ENCODE peak calls at places on chromosomes 13 and 19, in six cellular contexts. J is colonic mucosa; T is HepG2; E is hepatocyte; D is CD8-positive, alpha-beta T cell; L is OCI-LY7. R is an unnamed sample.

GRCh38 chr19:40521276-40521675 is 54.5 kb downstream of the SPTBN4 start:
- DNase-seq in L (peak; percentile 38), D (no peak), E (no peak), T (peak; percentile 39), J (no peak), R (no peak)

GRCh38 chr19:17871878-17872250 is at the start of gene SLC5A5:
- DNase-seq in T (no peak), D (no peak), L (no peak), J (no peak), E (no peak), R (no peak)

GRCh38 chr13:99935772-99936171 is 35.8 kb downstream of the ZIC5 start:
- DNase-seq in T (no peak), J (no peak), E (no peak), L (no peak), D (no peak), R (no peak)

GRCh38 chr19:44671400-44671799 is at the start of gene CEACAM19:
- DNase-seq in E (no peak), D (no peak), J (no peak), T (no peak), L (no peak), R (no peak)

GRCh38 chr19:28701491-28701890 is 511.5 kb downstream of the UQCRFS1 start:
- DNase-seq in D (no peak), L (no peak), T (no peak), J (no peak), E (no peak), R (no peak)

GRCh38 chr19:43643326-43643725 is 3.7 kb upstream of the CADM4 start:
- DNase-seq in J (no peak), E (no peak), D (no peak), L (no peak), T (no peak), R (no peak)

GRCh38 chr13:24002206-24002815 is 105.0 kb upstream of the C1QTNF9B start:
- DNase-seq in L (no peak), T (no peak), J (no peak), E (no peak), D (no peak), R (no peak)

GRCh38 chr19:35977446-35978222 is 17.4 kb upstream of the SDHAF1 start:
- DNase-seq in J (no peak), L (peak; percentile 73), T (peak; percentile 53), D (peak; percentile 39), E (no peak), R (no peak)

GRCh38 chr13:100610399-100611347 is 22.1 kb upstream of the GGACT start:
- DNase-seq in J (no peak), D (no peak), L (peak; percentile 37), E (no peak), T (no peak), R (no peak)

GRCh38 chr13:109840201-109840892 is 54.0 kb upstream of the IRS2 start:
- DNase-seq in L (no peak), D (no peak), T (no peak), E (no peak), J (no peak), R (no peak)

GRCh38 chr13:50916701-50917184 is 7.2 kb downstream of the RNASEH2B start:
- DNase-seq in E (no peak), L (peak; percentile 84), D (no peak), J (peak; percentile 28), T (no peak), R (no peak)

GRCh38 chr19:45848922-45849321 is 14.0 kb downstream of the SYMPK start:
- DNase-seq in L (peak; percentile 11), J (no peak), T (peak; percentile 14), E (no peak), D (no peak), R (no peak)

GRCh38 chr19:44613295-44614168 is at the start of gene IGSF23:
- DNase-seq in T (peak; percentile 86), D (no peak), L (no peak), E (peak; percentile 63), J (peak; percentile 69), R (no peak)

GRCh38 chr13:32587774-32588165 is 1.5 kb downstream of the PDS5B start:
- DNase-seq in J (no peak), L (no peak), E (no peak), T (peak; percentile 9), D (no peak), R (no peak)

GRCh38 chr19:48341006-48341405 is 15.7 kb downstream of the EMP3 start:
- DNase-seq in D (no peak), J (no peak), T (no peak), L (no peak), E (no peak), R (no peak)

GRCh38 chr13:33057019-33057785 is 41.0 kb downstream of the KL start:
- DNase-seq in J (no peak), T (peak; percentile 29), D (no peak), L (peak; percentile 4), E (no peak), R (no peak)

GRCh38 chr19:6947745-6948144 is 60.4 kb downstream of the ADGRE1 start:
- DNase-seq in D (no peak), L (no peak), J (no peak), E (no peak), T (peak; percentile 3), R (no peak)

GRCh38 chr13:31209172-31209818 is 9.5 kb downstream of the B3GLCT start:
- DNase-seq in T (no peak), L (no peak), D (peak; percentile 30), J (no peak), E (peak; percentile 43), R (no peak)

GRCh38 chr19:1567116-1567847 is 843 bp downstream of the MEX3D start:
- DNase-seq in L (no peak), J (peak; percentile 36), D (no peak), T (no peak), E (peak; percentile 71), R (no peak)

GRCh38 chr19:12580180-12580694 is 29.0 kb upstream of the ZNF564 start:
- DNase-seq in E (no peak), D (no peak), T (peak; percentile 78), L (no peak), J (no peak), R (no peak)

GRCh38 chr13:20016649-20017364 is 58.3 kb downstream of the ZMYM2 start:
- DNase-seq in T (no peak), D (no peak), L (no peak), J (no peak), E (no peak), R (no peak)

GRCh38 chr13:113267642-113268405 is 29.2 kb upstream of the LAMP1 start:
- DNase-seq in D (no peak), J (no peak), L (no peak), T (no peak), E (no peak), R (no peak)

GRCh38 chr19:52343548-52343947 is 7.5 kb downstream of the ZNF610 start:
- DNase-seq in E (peak; percentile 75), T (peak; percentile 15), J (peak; percentile 25), D (peak; percentile 53), L (peak; percentile 79), R (no peak)

GRCh38 chr13:58190578-58190977 is 559.0 kb downstream of the PCDH17 start:
- DNase-seq in D (no peak), L (no peak), T (no peak), E (no peak), J (no peak), R (no peak)

GRCh38 chr13:113013303-113013702 is 44.3 kb downstream of the MCF2L start:
- DNase-seq in E (peak; percentile 52), J (no peak), T (no peak), D (no peak), L (no peak), R (no peak)

GRCh38 chr19:12325690-12326089 is 7.7 kb downstream of the ZNF563 start:
- DNase-seq in T (peak; percentile 75), J (no peak), L (no peak), E (no peak), D (no peak), R (no peak)

GRCh38 chr13:85497652-85498051 is 301.6 kb downstream of the SLITRK6 start:
- DNase-seq in J (no peak), D (no peak), L (no peak), T (no peak), E (no peak), R (no peak)

GRCh38 chr19:10706990-10707389 is 5.8 kb downstream of the QTRT1 start:
- DNase-seq in L (no peak), D (no peak), T (peak; percentile 36), E (peak; percentile 49), J (no peak), R (no peak)
- H3K9me3 ChIP-seq in L (no peaks in the 10 kb centered on the region), D (no peaks in the 10 kb centered on the region), T (no peaks in the 10 kb centered on the region), E (no peaks in the 10 kb centered on the region), J (no peaks in the 10 kb centered on the region), R (no peaks in the 10 kb centered on the region)

DNA sequence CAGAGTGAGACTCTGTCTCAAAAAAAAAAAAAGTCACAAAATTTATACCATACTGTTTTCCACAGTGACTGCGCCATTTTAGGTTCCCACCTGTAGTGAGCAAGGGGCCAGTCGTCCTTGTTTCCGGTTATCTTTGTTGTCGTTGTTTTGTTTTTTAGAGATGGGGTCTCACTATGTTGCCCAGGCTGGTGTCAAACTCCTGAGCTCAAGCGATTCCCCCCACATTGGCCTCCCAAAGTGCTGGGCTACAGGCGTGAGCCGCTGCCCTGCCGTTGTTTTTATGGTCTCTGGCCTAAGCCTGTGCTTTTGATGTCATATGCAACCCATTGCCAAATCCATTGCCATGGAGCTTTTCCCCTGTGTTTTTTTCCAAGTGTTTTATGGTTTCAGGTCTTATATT is 3.3 kb downstream of the UPF3A start:
- DNase-seq in J (no peak), T (no peak), D (no peak), L (no peak), E (no peak), R (no peak)
- H3K36me3 ChIP-seq in J (no peaks in the 10 kb centered on the region), T (peaks cover 8% of the 10 kb centered on the region), D (peaks cover 6% of the 10 kb centered on the region), L (peaks cover 52% of the 10 kb centered on the region), E (no peaks in the 10 kb centered on the region), R (peaks cover 56% of the 10 kb centered on the region)

DNA sequence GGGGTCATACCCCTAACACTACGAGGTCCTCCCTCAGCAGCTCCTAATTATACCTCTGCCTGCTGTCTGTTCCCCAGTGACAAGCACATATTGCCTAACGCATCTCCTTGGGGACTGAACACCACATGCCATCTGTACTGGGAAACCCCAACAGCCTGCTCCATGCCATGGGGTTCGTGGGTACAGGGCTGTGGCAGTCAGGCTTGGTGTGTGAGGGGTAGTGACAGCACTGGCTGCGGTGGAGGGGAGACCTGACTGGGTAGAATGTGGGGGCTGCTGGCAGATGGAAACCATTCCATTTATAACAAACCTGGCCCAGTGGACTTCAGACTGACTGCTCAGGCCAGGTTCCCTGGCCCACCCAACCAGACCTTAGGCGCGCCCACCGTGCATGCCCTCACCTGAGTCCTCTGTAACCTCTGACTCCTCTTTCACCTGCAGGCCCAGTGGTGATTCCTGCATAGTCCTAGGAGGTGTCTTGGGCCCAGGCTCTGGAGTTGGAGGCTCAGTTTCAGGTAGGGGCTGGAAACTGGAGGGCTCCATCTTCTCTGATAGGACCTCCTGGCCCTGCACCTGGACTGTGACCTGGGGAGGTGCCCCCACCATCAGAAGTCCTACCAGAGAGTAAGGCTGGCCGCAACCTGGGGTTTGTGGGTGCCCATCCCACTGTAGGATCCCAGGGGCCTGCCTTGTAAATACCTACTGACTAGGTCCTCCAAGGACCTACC is 3.0 kb downstream of the MZF1 start:
- DNase-seq in E (peak; percentile 3), D (peak; percentile 20), L (no peak), T (no peak), J (peak; percentile 18), R (no peak)
- H3K27ac ChIP-seq in E (no peak overlapping the region), D (no peak overlapping the region), L (no peak overlapping the region), T (no peak overlapping the region), J (no peak overlapping the region), R (no peak overlapping the region)

DNA sequence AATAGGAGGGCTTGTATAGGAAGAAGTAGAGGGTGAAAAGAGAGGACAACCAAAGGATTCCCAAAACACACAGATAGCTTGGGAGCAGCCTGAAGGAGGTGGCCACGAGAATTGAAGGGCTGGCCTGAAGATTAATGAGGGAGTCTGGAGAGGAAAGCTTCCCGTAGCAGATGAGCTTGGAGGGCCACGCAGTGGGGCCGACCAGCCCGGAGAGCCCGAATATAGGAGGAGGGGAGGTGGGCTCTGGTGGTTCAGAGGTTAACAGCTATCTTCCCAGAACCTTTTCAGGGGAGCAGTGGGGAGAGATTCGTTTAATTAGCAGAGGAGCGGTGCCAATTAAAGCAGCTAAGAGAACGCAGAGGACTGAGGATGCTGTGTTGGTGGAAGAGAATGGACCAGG is 154.9 kb downstream of the STK24 start:
- DNase-seq in D (no peak), E (no peak), J (no peak), T (no peak), L (no peak), R (no peak)
- H3K9me3 ChIP-seq in D (no peaks in the 10 kb centered on the region), E (no peaks in the 10 kb centered on the region), J (no peaks in the 10 kb centered on the region), T (no peaks in the 10 kb centered on the region), L (no peaks in the 10 kb centered on the region), R (no peaks in the 10 kb centered on the region)